ENCODE peak calls at places on chromosome 15, in seven cellular contexts. S is tibial artery; E is hippocampal formation; M is OCI-M1; H is DMS 273 treated with DMSO at 0.1 percent for 48 hours; A is activated naive CD4-positive, alpha-beta T cell treated with anti-CD3 and anti-CD28 coated beads, Interleukin-2, amount 10 ng/mL, durations not matched to agents 7 days and 5 days; Q is activated CD8-positive, alpha-beta memory T cell treated with anti-CD3 and anti-CD28 coated beads for 1 hour. G is an unnamed sample.

GRCh38 chr15:60038111-60038521 is 34.0 kb downstream of the FOXB1 start:
- DNase-seq in S (no peak), E (no peak), M (no peak), H (peak), A (no peak), Q (no peak), G (no peak)

GRCh38 chr15:38691365-38691764 is 126.8 kb upstream of the RASGRP1 start:
- DNase-seq in S (no peak), E (no peak), M (no peak), H (no peak), A (no peak), Q (no peak), G (no peak)

GRCh38 chr15:74339371-74339770 is 28.1 kb downstream of the CYP11A1 start:
- DNase-seq in S (no peak), E (no peak), M (no peak), H (no peak), A (no peak), Q (no peak), G (no peak)

GRCh38 chr15:42994546-42994945 is 74.0 kb upstream of the TTBK2 start:
- DNase-seq in S (no peak), E (no peak), M (no peak), H (no peak), A (no peak), Q (no peak), G (no peak)

GRCh38 chr15:79973445-79974180 is 2.6 kb upstream of the BCL2A1 start:
- DNase-seq in S (no peak), E (no peak), M (no peak), H (no peak), A (peak), Q (no peak), G (no peak)

GRCh38 chr15:59958288-59958687 is 45.8 kb upstream of the FOXB1 start:
- DNase-seq in S (no peak), E (no peak), M (peak), H (no peak), A (no peak), Q (no peak), G (no peak)

GRCh38 chr15:92277776-92278175 is 115.9 kb upstream of the ST8SIA2 start:
- DNase-seq in S (no peak), E (peak), M (peak), H (no peak), A (peak), Q (no peak), G (no peak)

GRCh38 chr15:23644829-23645228 is 2.8 kb downstream of the MAGEL2 start:
- DNase-seq in S (no peak), E (no peak), M (no peak), H (no peak), A (no peak), Q (no peak), G (no peak)

GRCh38 chr15:49898575-49899283 is 220.3 kb downstream of the ATP8B4 start:
- DNase-seq in S (no peak), E (no peak), M (no peak), H (no peak), A (no peak), Q (no peak), G (no peak)

GRCh38 chr15:63093486-63094205 is 28.0 kb upstream of the LACTB start:
- DNase-seq in S (peak), E (peak), M (peak), H (peak), A (peak), Q (peak), G (peak)

GRCh38 chr15:78322724-78323395 is 17.3 kb upstream of the CRABP1 start:
- DNase-seq in S (no peak), E (no peak), M (no peak), H (no peak), A (no peak), Q (no peak), G (no peak)

GRCh38 chr15:58457466-58457965 is 25.7 kb downstream of the LIPC start:
- DNase-seq in S (no peak), E (no peak), M (peak), H (no peak), A (peak), Q (no peak), G (no peak)

GRCh38 chr15:40310001-40310959 is 2.5 kb upstream of the PLCB2 start:
- DNase-seq in S (no peak), E (no peak), M (peak), H (no peak), A (peak), Q (peak), G (peak)

GRCh38 chr15:87639305-87640011 is 617.1 kb downstream of the NTRK3 start:
- DNase-seq in S (no peak), E (no peak), M (no peak), H (no peak), A (no peak), Q (no peak), G (no peak)

GRCh38 chr15:101167791-101168462 is 83.9 kb downstream of the CHSY1 start:
- DNase-seq in S (peak), E (peak), M (peak), H (no peak), A (peak), Q (peak), G (no peak)

GRCh38 chr15:68228143-68228970 is 1.2 kb downstream of the CLN6 start:
- DNase-seq in S (no peak), E (no peak), M (peak), H (no peak), A (no peak), Q (no peak), G (no peak)

GRCh38 chr15:88029696-88030095 is 226.8 kb downstream of the NTRK3 start:
- DNase-seq in S (no peak), E (no peak), M (no peak), H (no peak), A (no peak), Q (no peak), G (no peak)

GRCh38 chr15:73116164-73116563 is 63.9 kb downstream of the NEO1 start:
- DNase-seq in S (no peak), E (no peak), M (no peak), H (no peak), A (no peak), Q (no peak), G (no peak)

GRCh38 chr15:65312400-65312916 is 8.0 kb downstream of the RNU5B-1 start:
- DNase-seq in S (no peak), E (peak), M (no peak), H (no peak), A (no peak), Q (no peak), G (no peak)

GRCh38 chr15:40322531-40323238 is 807 bp upstream of the INAFM2 start:
- DNase-seq in S (no peak), E (no peak), M (no peak), H (no peak), A (no peak), Q (no peak), G (no peak)

GRCh38 chr15:73988075-73988969 is 3.8 kb downstream of the STOML1 start:
- DNase-seq in S (no peak), E (no peak), M (no peak), H (no peak), A (no peak), Q (no peak), G (no peak)

GRCh38 chr15:67013696-67014095 is 51.7 kb upstream of the SMAD3 start:
- DNase-seq in S (no peak), E (no peak), M (no peak), H (no peak), A (no peak), Q (no peak), G (no peak)

GRCh38 chr15:95742256-95742655 is 588.2 kb upstream of the NR2F2 start:
- DNase-seq in S (no peak), E (no peak), M (no peak), H (no peak), A (no peak), Q (no peak), G (no peak)

GRCh38 chr15:25710184-25710583 is 152.9 kb downstream of the ATP10A start:
- DNase-seq in S (no peak), E (no peak), M (peak), H (no peak), A (peak), Q (peak), G (no peak)

GRCh38 chr15:73901126-73901810 is 25.0 kb upstream of the LOXL1 start:
- DNase-seq in S (no peak), E (no peak), M (no peak), H (no peak), A (no peak), Q (no peak), G (no peak)

GRCh38 chr15:80825361-80826030 is 46.3 kb downstream of the CEMIP start:
- DNase-seq in S (no peak), E (peak), M (no peak), H (no peak), A (no peak), Q (no peak), G (no peak)

GRCh38 chr15:44157679-44158078 is 37.4 kb downstream of the FRMD5 start:
- DNase-seq in S (no peak), E (no peak), M (no peak), H (no peak), A (no peak), Q (no peak), G (no peak)

GRCh38 chr15:38614621-38615020 is 50.0 kb upstream of the RASGRP1 start:
- DNase-seq in S (no peak), E (no peak), M (no peak), H (no peak), A (no peak), Q (no peak), G (no peak)

GRCh38 chr15:62782100-62782791 is 260.3 kb upstream of the TPM1 start:
- DNase-seq in S (peak), E (peak), M (peak), H (no peak), A (peak), Q (no peak), G (no peak)

GRCh38 chr15:73928971-73929627 is 2.8 kb downstream of the LOXL1 start:
- DNase-seq in S (no peak), E (no peak), M (no peak), H (no peak), A (no peak), Q (no peak), G (no peak)

GRCh38 chr15:36921484-36922091 is 178.8 kb downstream of the MEIS2 start:
- DNase-seq in S (no peak), E (no peak), M (no peak), H (no peak), A (no peak), Q (no peak), G (no peak)

GRCh38 chr15:25701716-25702465 is 161.2 kb downstream of the ATP10A start:
- DNase-seq in S (no peak), E (no peak), M (no peak), H (no peak), A (no peak), Q (no peak), G (no peak)

GRCh38 chr15:47405768-47406167 is 311.5 kb upstream of the SEMA6D start:
- DNase-seq in S (no peak), E (no peak), M (no peak), H (no peak), A (no peak), Q (no peak), G (no peak)

G was measured in effector CD8-positive, alpha-beta T cell.